ENCODE peak calls at places on chromosomes 1 and 21, in ten cellular contexts. G is EL, J is cardiac muscle cell, T is mucosa of gallbladder, V is iris pigment epithelial cell, N is WTC11, O is NCI-H1048, E is HFF-Myc, Y is foreskin melanocyte, K is T-cell. A is an unnamed sample.

GRCh38 chr1:207848234-207848633 is 62.7 kb downstream of the CD34 start:
- DNase-seq in E (no peak), T (peak; percentile 88), N (no peak), K (no peak), V (peak; percentile 85), J (no peak), G (peak; percentile 91), O (no peak), Y (no peak), A (no peak)

GRCh38 chr21:41877901-41878830 is 978 bp downstream of the PRDM15 start:
- DNase-seq in J (peak; percentile 28), Y (peak; percentile 18), E (peak; percentile 31), G (peak; percentile 53), T (no peak), V (peak; percentile 87), O (no peak), N (peak; percentile 31), K (no peak), A (peak; percentile 25)

GRCh38 chr1:198156111-198156744 is 570 bp upstream of the NEK7 start:
- DNase-seq in T (peak; percentile 76), O (peak; percentile 65), K (peak; percentile 62), J (peak; percentile 69), V (peak; percentile 86), E (no peak), G (peak; percentile 76), N (peak; percentile 70), Y (peak; percentile 66), A (peak; percentile 57)

GRCh38 chr1:186950547-186950946 is 121.8 kb downstream of the PLA2G4A start:
- DNase-seq in T (no peak), E (no peak), N (no peak), J (no peak), Y (no peak), G (peak; percentile 52), K (no peak), V (peak; percentile 80), O (no peak), A (no peak)

GRCh38 chr1:233313434-233314155 is 13.9 kb upstream of the MAP3K21 start:
- DNase-seq in J (peak; percentile 2), T (no peak), V (no peak), O (no peak), K (no peak), N (no peak), G (no peak), E (no peak), Y (no peak), A (no peak)

GRCh38 chr1:3910049-3910731 is 10.1 kb upstream of the C1orf174 start:
- DNase-seq in N (no peak), V (no peak), K (no peak), E (no peak), Y (no peak), G (no peak), O (no peak), J (no peak), T (no peak), A (no peak)

GRCh38 chr1:28815533-28815932 is 3.6 kb downstream of the OPRD1 start:
- DNase-seq in J (peak; percentile 20), G (no peak), T (no peak), O (no peak), V (no peak), K (no peak), E (no peak), N (no peak), Y (no peak), A (no peak)

GRCh38 chr1:53076721-53077598 is 14.9 kb downstream of the PODN start:
- DNase-seq in T (no peak), N (no peak), E (no peak), J (no peak), V (no peak), O (no peak), K (no peak), Y (no peak), G (no peak), A (no peak)

GRCh38 chr1:107264561-107264960 is 123.7 kb downstream of the NTNG1 start:
- DNase-seq in T (no peak), O (no peak), K (no peak), J (no peak), Y (no peak), N (no peak), G (peak; percentile 55), E (no peak), V (peak; percentile 15), A (no peak)

GRCh38 chr1:181704556-181704955 is 221.2 kb downstream of the CACNA1E start:
- DNase-seq in J (no peak), T (no peak), V (no peak), E (no peak), Y (no peak), K (no peak), N (no peak), G (no peak), O (no peak), A (no peak)

GRCh38 chr1:162212713-162213112 is 143.2 kb downstream of the NOS1AP start:
- DNase-seq in Y (no peak), O (no peak), V (no peak), N (no peak), E (no peak), T (no peak), G (no peak), J (peak; percentile 26), K (no peak), A (no peak)

GRCh38 chr1:234692961-234693360 is 83.0 kb upstream of the IRF2BP2 start:
- DNase-seq in N (no peak), G (no peak), Y (no peak), E (no peak), V (no peak), K (no peak), O (no peak), T (no peak), J (no peak), A (no peak)

GRCh38 chr1:156677616-156678596 is 699 bp upstream of the NES start:
- DNase-seq in O (peak; percentile 53), K (no peak), N (peak; percentile 77), T (peak; percentile 63), E (no peak), V (peak; percentile 80), J (peak; percentile 89), G (peak; percentile 81), Y (peak; percentile 83), A (no peak)

GRCh38 chr1:242242983-242243382 is 244.1 kb upstream of the MAP1LC3C start:
- DNase-seq in G (no peak), E (no peak), T (no peak), O (no peak), V (no peak), Y (no peak), K (no peak), N (no peak), J (no peak), A (no peak)

GRCh38 chr1:162899422-162900168 is 38.6 kb upstream of the CCDC190 start:
- DNase-seq in N (no peak), K (no peak), G (peak; percentile 88), O (no peak), J (no peak), E (no peak), V (peak; percentile 90), T (no peak), Y (peak; percentile 93), A (no peak)

A was measured in natural killer cell.